ENCODE peak calls at places on chromosomes 5 and 9, in seven cellular contexts. One of them, this sample, is unnamed.

GRCh38 chr5:61625682-61626620 is 293.9 kb downstream of the ZSWIM6 start:
- DNase-seq in iris pigment epithelial cell: peak; percentile 34
- DNase-seq in COLO829: no peak
- DNase-seq in DMS53: peak; percentile 87
- DNase-seq in stimulated activated CD8-positive, alpha-beta memory T cell treated with anti-CD3 and anti-CD28 coated beads, Interleukin-7, amount 100 ng/mL, for 24 hours: peak; percentile 2
- DNase-seq in stimulated activated CD4-positive, alpha-beta T cell treated with anti-CD3 and anti-CD28 coated beads, Interleukin-15, amount 100 ng/mL, for 1 hour: no peak
- DNase-seq in cardiac fibroblast: peak; percentile 45
- DNase-seq in this sample: no peak

GRCh38 chr5:1551913-1552312 is 28.2 kb upstream of the LPCAT1 start:
- DNase-seq in iris pigment epithelial cell: no peak
- DNase-seq in COLO829: no peak
- DNase-seq in DMS53: peak; percentile 90
- DNase-seq in stimulated activated CD8-positive, alpha-beta memory T cell treated with anti-CD3 and anti-CD28 coated beads, Interleukin-7, amount 100 ng/mL, for 24 hours: no peak
- DNase-seq in stimulated activated CD4-positive, alpha-beta T cell treated with anti-CD3 and anti-CD28 coated beads, Interleukin-15, amount 100 ng/mL, for 1 hour: no peak
- DNase-seq in cardiac fibroblast: no peak
- DNase-seq in this sample: no peak

GRCh38 chr5:138455191-138455930 is 9.9 kb upstream of the EGR1 start:
- DNase-seq in iris pigment epithelial cell: no peak
- DNase-seq in COLO829: no peak
- DNase-seq in DMS53: no peak
- DNase-seq in stimulated activated CD8-positive, alpha-beta memory T cell treated with anti-CD3 and anti-CD28 coated beads, Interleukin-7, amount 100 ng/mL, for 24 hours: no peak
- DNase-seq in stimulated activated CD4-positive, alpha-beta T cell treated with anti-CD3 and anti-CD28 coated beads, Interleukin-15, amount 100 ng/mL, for 1 hour: no peak
- DNase-seq in cardiac fibroblast: no peak
- DNase-seq in this sample: no peak

GRCh38 chr5:5078009-5078897 is 61.9 kb upstream of the ADAMTS16 start:
- DNase-seq in iris pigment epithelial cell: no peak
- DNase-seq in COLO829: peak; percentile 58
- DNase-seq in DMS53: no peak
- DNase-seq in stimulated activated CD8-positive, alpha-beta memory T cell treated with anti-CD3 and anti-CD28 coated beads, Interleukin-7, amount 100 ng/mL, for 24 hours: no peak
- DNase-seq in stimulated activated CD4-positive, alpha-beta T cell treated with anti-CD3 and anti-CD28 coated beads, Interleukin-15, amount 100 ng/mL, for 1 hour: no peak
- DNase-seq in cardiac fibroblast: no peak
- DNase-seq in this sample: no peak

GRCh38 chr5:84181093-84181492 is 203.6 kb downstream of the EDIL3 start:
- DNase-seq in iris pigment epithelial cell: peak; percentile 9
- DNase-seq in COLO829: no peak
- DNase-seq in DMS53: no peak
- DNase-seq in stimulated activated CD8-positive, alpha-beta memory T cell treated with anti-CD3 and anti-CD28 coated beads, Interleukin-7, amount 100 ng/mL, for 24 hours: no peak
- DNase-seq in stimulated activated CD4-positive, alpha-beta T cell treated with anti-CD3 and anti-CD28 coated beads, Interleukin-15, amount 100 ng/mL, for 1 hour: no peak
- DNase-seq in cardiac fibroblast: peak; percentile 10
- DNase-seq in this sample: no peak

GRCh38 chr9:87567566-87567965 is 69.9 kb downstream of the DAPK1 start:
- DNase-seq in iris pigment epithelial cell: peak; percentile 41
- DNase-seq in COLO829: no peak
- DNase-seq in DMS53: no peak
- DNase-seq in stimulated activated CD8-positive, alpha-beta memory T cell treated with anti-CD3 and anti-CD28 coated beads, Interleukin-7, amount 100 ng/mL, for 24 hours: no peak
- DNase-seq in stimulated activated CD4-positive, alpha-beta T cell treated with anti-CD3 and anti-CD28 coated beads, Interleukin-15, amount 100 ng/mL, for 1 hour: no peak
- DNase-seq in cardiac fibroblast: peak; percentile 63
- DNase-seq in this sample: no peak

GRCh38 chr9:38107405-38107804 is 38.4 kb upstream of the SHB start:
- DNase-seq in iris pigment epithelial cell: no peak
- DNase-seq in COLO829: no peak
- DNase-seq in DMS53: peak; percentile 49
- DNase-seq in stimulated activated CD8-positive, alpha-beta memory T cell treated with anti-CD3 and anti-CD28 coated beads, Interleukin-7, amount 100 ng/mL, for 24 hours: no peak
- DNase-seq in stimulated activated CD4-positive, alpha-beta T cell treated with anti-CD3 and anti-CD28 coated beads, Interleukin-15, amount 100 ng/mL, for 1 hour: no peak
- DNase-seq in cardiac fibroblast: no peak
- DNase-seq in this sample: no peak

GRCh38 chr9:73179594-73179993 is 27.9 kb downstream of the ANXA1 start:
- DNase-seq in iris pigment epithelial cell: peak; percentile 63
- DNase-seq in COLO829: peak; percentile 36
- DNase-seq in DMS53: peak; percentile 49
- DNase-seq in stimulated activated CD8-positive, alpha-beta memory T cell treated with anti-CD3 and anti-CD28 coated beads, Interleukin-7, amount 100 ng/mL, for 24 hours: no peak
- DNase-seq in stimulated activated CD4-positive, alpha-beta T cell treated with anti-CD3 and anti-CD28 coated beads, Interleukin-15, amount 100 ng/mL, for 1 hour: no peak
- DNase-seq in cardiac fibroblast: no peak
- DNase-seq in this sample: no peak

GRCh38 chr5:152061095-152061494 is 136.4 kb upstream of the GLRA1 start:
- DNase-seq in iris pigment epithelial cell: no peak
- DNase-seq in COLO829: no peak
- DNase-seq in DMS53: no peak
- DNase-seq in stimulated activated CD8-positive, alpha-beta memory T cell treated with anti-CD3 and anti-CD28 coated beads, Interleukin-7, amount 100 ng/mL, for 24 hours: no peak
- DNase-seq in stimulated activated CD4-positive, alpha-beta T cell treated with anti-CD3 and anti-CD28 coated beads, Interleukin-15, amount 100 ng/mL, for 1 hour: no peak
- DNase-seq in cardiac fibroblast: no peak
- DNase-seq in this sample: no peak

GRCh38 chr9:69443178-69443577 is 118.2 kb downstream of the ENTREP1 start:
- DNase-seq in iris pigment epithelial cell: no peak
- DNase-seq in COLO829: no peak
- DNase-seq in DMS53: peak; percentile 79
- DNase-seq in stimulated activated CD8-positive, alpha-beta memory T cell treated with anti-CD3 and anti-CD28 coated beads, Interleukin-7, amount 100 ng/mL, for 24 hours: no peak
- DNase-seq in stimulated activated CD4-positive, alpha-beta T cell treated with anti-CD3 and anti-CD28 coated beads, Interleukin-15, amount 100 ng/mL, for 1 hour: no peak
- DNase-seq in cardiac fibroblast: no peak
- DNase-seq in this sample: no peak

This sample was measured in fibroblast of the conjunctiva.